ENCODE peak calls at places on chromosome 2, in seven cellular contexts. C, T, P, L, F, G and V are unnamed samples.

GRCh38 chr2:237725661-237726060 is 72.9 kb upstream of the RBM44 start:
- DNase-seq in F (no peak), L (no peak), P (no peak), T (no peak), G (no peak), C (no peak), V (no peak)

GRCh38 chr2:98656800-98657199 is 48.4 kb downstream of the UNC50 start:
- DNase-seq in C (no peak), G (peak), T (no peak), F (no peak), L (no peak), P (no peak), V (no peak)

GRCh38 chr2:232349546-232349945 is 29.0 kb upstream of the ALPP start:
- DNase-seq in G (no peak), F (no peak), C (no peak), T (no peak), L (no peak), P (no peak), V (no peak)

GRCh38 chr2:13353083-13353482 is 636.3 kb downstream of the TRIB2 start:
- DNase-seq in L (no peak), G (no peak), F (no peak), C (no peak), T (no peak), P (no peak), V (no peak)

GRCh38 chr2:56816666-56817065 is 632.9 kb downstream of the CCDC85A start:
- DNase-seq in T (no peak), C (no peak), G (no peak), F (no peak), P (no peak), L (no peak), V (no peak)

GRCh38 chr2:187081409-187081808 is 232.4 kb upstream of the ZSWIM2 start:
- DNase-seq in T (no peak), G (no peak), C (no peak), L (no peak), P (no peak), F (no peak), V (no peak)

GRCh38 chr2:206274434-206275273 is at the start of gene ZDBF2:
- DNase-seq in L (no peak), F (peak), G (peak), T (peak), P (peak), C (peak), V (peak)

GRCh38 chr2:121335294-121336290 is 50.6 kb upstream of the TFCP2L1 start:
- DNase-seq in G (no peak), F (peak), T (no peak), P (peak), L (no peak), C (no peak), V (no peak)

GRCh38 chr2:25294573-25295462 is 46.9 kb downstream of the DNMT3A start:
- DNase-seq in F (peak), C (peak), L (no peak), G (peak), P (peak), T (peak), V (peak)

GRCh38 chr2:106886916-106887758 is 1.2 kb upstream of the ST6GAL2 start:
- DNase-seq in G (no peak), C (no peak), F (peak), T (no peak), L (no peak), P (peak), V (no peak)

GRCh38 chr2:174300114-174300513 is 34.6 kb upstream of the SP9 start:
- DNase-seq in F (no peak), L (no peak), G (no peak), T (peak), P (no peak), C (no peak), V (no peak)

GRCh38 chr2:212777020-212777491 is 238.5 kb upstream of the ERBB4 start:
- DNase-seq in F (peak), L (no peak), G (peak), T (peak), P (peak), C (no peak), V (no peak)

GRCh38 chr2:11411768-11412448 is 54.1 kb downstream of the E2F6 start:
- DNase-seq in G (no peak), F (peak), L (no peak), T (peak), C (no peak), P (peak), V (no peak)

GRCh38 chr2:230871361-230872150 is 6.8 kb downstream of the ITM2C start:
- DNase-seq in T (no peak), L (no peak), F (no peak), G (no peak), P (no peak), C (no peak), V (no peak)

GRCh38 chr2:101830555-101830954 is 133.0 kb downstream of the MAP4K4 start:
- DNase-seq in T (peak), G (no peak), P (peak), F (no peak), L (peak), C (no peak), V (no peak)

GRCh38 chr2:38032946-38033345 is 43.0 kb downstream of the CYP1B1 start:
- DNase-seq in F (no peak), G (no peak), T (no peak), P (no peak), C (no peak), L (no peak), V (no peak)

GRCh38 chr2:159206736-159207380 is 79.6 kb downstream of the WDSUB1 start:
- DNase-seq in P (no peak), G (no peak), C (no peak), F (no peak), L (no peak), T (no peak), V (no peak)

GRCh38 chr2:234951386-234952269 is at the start of gene SH3BP4:
- DNase-seq in F (peak), L (no peak), T (peak), C (peak), P (peak), G (no peak), V (no peak)

GRCh38 chr2:42100696-42101585 is 53.1 kb downstream of the PKDCC start:
- DNase-seq in F (peak), C (peak), P (peak), G (peak), T (peak), L (no peak), V (peak)

GRCh38 chr2:130744287-130745117 is 10.8 kb upstream of the AMER3 start:
- DNase-seq in G (no peak), F (no peak), L (no peak), T (no peak), C (no peak), P (no peak), V (no peak)

GRCh38 chr2:30037016-30037415 is 109.8 kb upstream of the YPEL5 start:
- DNase-seq in L (no peak), G (no peak), T (peak), F (no peak), C (no peak), P (peak), V (no peak)

GRCh38 chr2:224983719-224984388 is 58.4 kb downstream of the DOCK10 start:
- DNase-seq in F (no peak), T (peak), C (no peak), G (no peak), P (no peak), L (no peak), V (no peak)

GRCh38 chr2:216525972-216526371 is 27.3 kb downstream of the RPL37A start:
- DNase-seq in F (no peak), L (no peak), T (no peak), P (no peak), C (no peak), G (no peak), V (no peak)

GRCh38 chr2:192146069-192147006 is 48.4 kb downstream of the TMEFF2 start:
- DNase-seq in P (peak), F (peak), L (peak), G (no peak), T (peak), C (no peak), V (no peak)

GRCh38 chr2:26352892-26353291 is 6.3 kb upstream of the ADGRF3 start:
- DNase-seq in F (no peak), G (no peak), C (no peak), L (no peak), P (peak), T (peak), V (no peak)

GRCh38 chr2:54629914-54630609 is 93.4 kb upstream of the EML6 start:
- DNase-seq in P (peak), C (peak), F (peak), T (peak), G (no peak), L (no peak), V (peak)

GRCh38 chr2:177543007-177543760 is 150.6 kb downstream of the AGPS start:
- DNase-seq in C (no peak), P (peak), F (no peak), G (no peak), L (peak), T (peak), V (no peak)

GRCh38 chr2:104444392-104444791 is 409.5 kb upstream of the POU3F3 start:
- DNase-seq in C (no peak), P (peak), L (peak), F (no peak), G (no peak), T (peak), V (no peak)

GRCh38 chr2:88669371-88670214 is 21.9 kb upstream of the RPIA start:
- DNase-seq in G (peak), P (peak), T (peak), L (no peak), F (peak), C (no peak), V (no peak)

GRCh38 chr2:48039209-48039990 is 133.1 kb upstream of the FBXO11 start:
- DNase-seq in G (no peak), F (no peak), T (no peak), C (no peak), L (no peak), P (no peak), V (no peak)

GRCh38 chr2:231387904-231388724 is 7.4 kb upstream of the B3GNT7 start:
- DNase-seq in P (peak), T (peak), C (no peak), L (no peak), G (no peak), F (peak), V (no peak)

GRCh38 chr2:172834881-172835280 is 99.2 kb downstream of the RAPGEF4 start:
- DNase-seq in G (no peak), P (no peak), T (no peak), F (no peak), L (no peak), C (no peak), V (no peak)

GRCh38 chr2:195647302-195647701 is 9.7 kb upstream of the SLC39A10 start:
- DNase-seq in P (no peak), C (no peak), T (no peak), L (no peak), G (no peak), F (no peak), V (no peak)